ENCODE peak calls at places on chromosomes 12 and 14, in seven cellular contexts. R is neural progenitor cell, X is GM06990, F is SW480, U is left ventricle myocardium superior, E is neural crest cell, L is iris pigment epithelial cell. K is an unnamed sample.

GRCh38 chr12:93274937-93275336 is 102.8 kb upstream of the NUDT4 start:
- DNase-seq in R (no peak), X (no peak), F (no peak), U (no peak), E (no peak), L (no peak), K (no peak)

GRCh38 chr12:67667276-67668073 is 18.9 kb downstream of the DYRK2 start:
- DNase-seq in R (no peak), X (no peak), F (no peak), U (peak), E (no peak), L (no peak), K (no peak)

GRCh38 chr14:88045705-88046104 is 40.8 kb downstream of the GPR65 start:
- DNase-seq in R (no peak), X (no peak), F (no peak), U (no peak), E (no peak), L (no peak), K (no peak)

GRCh38 chr14:68705741-68706283 is 87.1 kb downstream of the ZFP36L1 start:
- DNase-seq in R (no peak), X (no peak), F (peak), U (no peak), E (no peak), L (no peak), K (no peak)

GRCh38 chr12:11648514-11649412 is 711 bp upstream of the ETV6 start:
- DNase-seq in R (peak), X (peak), F (peak), U (peak), E (peak), L (peak), K (peak)

GRCh38 chr12:48973992-48974673 is 2.6 kb upstream of the WNT10B start:
- DNase-seq in R (peak), X (no peak), F (no peak), U (peak), E (peak), L (peak), K (no peak)

GRCh38 chr12:107134558-107134957 is 41.2 kb upstream of the CRY1 start:
- DNase-seq in R (peak), X (no peak), F (peak), U (no peak), E (no peak), L (no peak), K (peak)

GRCh38 chr14:93980464-93981201 is 4.3 kb upstream of the ASB2 start:
- DNase-seq in R (no peak), X (no peak), F (no peak), U (peak), E (no peak), L (peak), K (no peak)

GRCh38 chr14:100293497-100294212 is 12.6 kb downstream of the SLC25A29 start:
- DNase-seq in R (no peak), X (no peak), F (no peak), U (peak), E (no peak), L (no peak), K (no peak)

GRCh38 chr14:21205026-21205677 is 49.3 kb upstream of the OR5AU1 start:
- DNase-seq in R (no peak), X (no peak), F (no peak), U (no peak), E (no peak), L (no peak), K (no peak)

GRCh38 chr12:38289396-38289795 is 27.2 kb upstream of the ALG10B start:
- DNase-seq in R (no peak), X (no peak), F (no peak), U (no peak), E (no peak), L (no peak), K (no peak)

GRCh38 chr14:77052281-77053044 is 24.0 kb upstream of the IRF2BPL start:
- DNase-seq in R (no peak), X (no peak), F (no peak), U (peak), E (no peak), L (no peak), K (no peak)

GRCh38 chr12:62347922-62348650 is 87.9 kb downstream of the USP15 start:
- DNase-seq in R (no peak), X (no peak), F (no peak), U (no peak), E (no peak), L (peak), K (no peak)

GRCh38 chr14:81211844-81212243 is 8.9 kb downstream of the GTF2A1 start:
- DNase-seq in R (peak), X (no peak), F (peak), U (peak), E (no peak), L (peak), K (no peak)

GRCh38 chr14:100398044-100398443 is 74.9 kb downstream of the SLC25A47 start:
- DNase-seq in R (peak), X (no peak), F (no peak), U (no peak), E (no peak), L (no peak), K (no peak)

GRCh38 chr12:28578361-28578760 is 388.1 kb downstream of the CCDC91 start:
- DNase-seq in R (no peak), X (no peak), F (no peak), U (no peak), E (no peak), L (peak), K (no peak)

GRCh38 chr12:76158518-76159321 is 74.2 kb upstream of the NAP1L1 start:
- DNase-seq in R (peak), X (peak), F (peak), U (no peak), E (peak), L (peak), K (peak)

GRCh38 chr12:99553461-99553860 is 94.1 kb upstream of the GARIN6 start:
- DNase-seq in R (no peak), X (no peak), F (no peak), U (no peak), E (no peak), L (no peak), K (no peak)

GRCh38 chr14:68172664-68173063 is 353.1 kb downstream of the RAD51B start:
- DNase-seq in R (no peak), X (no peak), F (peak), U (no peak), E (no peak), L (peak), K (no peak)

GRCh38 chr12:59119676-59120075 is 199.4 kb upstream of the LRIG3 start:
- DNase-seq in R (no peak), X (no peak), F (no peak), U (no peak), E (no peak), L (peak), K (no peak)

GRCh38 chr12:572532-572899 is 90.7 kb downstream of the NINJ2 start:
- DNase-seq in R (no peak), X (no peak), F (no peak), U (no peak), E (no peak), L (peak), K (peak)

GRCh38 chr12:114835031-114835430 is 151.1 kb upstream of the TBX3 start:
- DNase-seq in R (no peak), X (no peak), F (peak), U (no peak), E (no peak), L (peak), K (peak)